ENCODE peak calls at places on chromosomes 2 and 18, in ten cellular contexts. D, U, I, J, W, G, A, T, Q and Z are unnamed samples.

GRCh38 chr2:240421396-240421795 is 14.1 kb upstream of the GPC1 start:
- DNase-seq in D (no peak), U (peak; percentile 4), I (no peak), J (no peak), W (peak; percentile 4), G (no peak), A (no peak), T (no peak), Q (no peak), Z (no peak)

GRCh38 chr2:128178650-128179460 is 87.9 kb downstream of the UGGT1 start:
- DNase-seq in D (peak; percentile 79), U (no peak), I (peak; percentile 27), J (peak; percentile 49), W (peak; percentile 61), G (peak; percentile 89), A (peak; percentile 54), T (peak; percentile 59), Q (no peak), Z (peak; percentile 67)

GRCh38 chr18:25605322-25605721 is 253.4 kb upstream of the ZNF521 start:
- DNase-seq in D (no peak), U (no peak), I (no peak), J (no peak), W (no peak), G (no peak), A (no peak), T (no peak), Q (no peak), Z (no peak)

GRCh38 chr18:2538844-2539243 is 32.5 kb downstream of the METTL4 start:
- DNase-seq in D (no peak), U (no peak), I (no peak), J (no peak), W (no peak), G (no peak), A (no peak), T (no peak), Q (no peak), Z (no peak)

GRCh38 chr2:120231564-120231973 is 8.4 kb upstream of the TMEM185B start:
- DNase-seq in D (no peak), U (no peak), I (no peak), J (no peak), W (no peak), G (no peak), A (no peak), T (no peak), Q (no peak), Z (no peak)

GRCh38 chr2:100893753-100894530 is 74.0 kb downstream of the NPAS2 start:
- DNase-seq in D (no peak), U (no peak), I (no peak), J (peak; percentile 82), W (no peak), G (no peak), A (peak; percentile 90), T (no peak), Q (peak; percentile 70), Z (no peak)

GRCh38 chr2:128412181-128412871 is 93.7 kb upstream of the HS6ST1 start:
- DNase-seq in D (peak; percentile 34), U (no peak), I (peak; percentile 8), J (no peak), W (peak; percentile 6), G (no peak), A (no peak), T (no peak), Q (no peak), Z (no peak)

GRCh38 chr2:46847185-46847710 is 68.4 kb downstream of the MCFD2 start:
- DNase-seq in D (peak; percentile 95), U (peak; percentile 89), I (peak; percentile 98), J (no peak), W (peak; percentile 99), G (peak; percentile 96), A (peak; percentile 70), T (peak; percentile 94), Q (no peak), Z (peak; percentile 87)

DNA sequence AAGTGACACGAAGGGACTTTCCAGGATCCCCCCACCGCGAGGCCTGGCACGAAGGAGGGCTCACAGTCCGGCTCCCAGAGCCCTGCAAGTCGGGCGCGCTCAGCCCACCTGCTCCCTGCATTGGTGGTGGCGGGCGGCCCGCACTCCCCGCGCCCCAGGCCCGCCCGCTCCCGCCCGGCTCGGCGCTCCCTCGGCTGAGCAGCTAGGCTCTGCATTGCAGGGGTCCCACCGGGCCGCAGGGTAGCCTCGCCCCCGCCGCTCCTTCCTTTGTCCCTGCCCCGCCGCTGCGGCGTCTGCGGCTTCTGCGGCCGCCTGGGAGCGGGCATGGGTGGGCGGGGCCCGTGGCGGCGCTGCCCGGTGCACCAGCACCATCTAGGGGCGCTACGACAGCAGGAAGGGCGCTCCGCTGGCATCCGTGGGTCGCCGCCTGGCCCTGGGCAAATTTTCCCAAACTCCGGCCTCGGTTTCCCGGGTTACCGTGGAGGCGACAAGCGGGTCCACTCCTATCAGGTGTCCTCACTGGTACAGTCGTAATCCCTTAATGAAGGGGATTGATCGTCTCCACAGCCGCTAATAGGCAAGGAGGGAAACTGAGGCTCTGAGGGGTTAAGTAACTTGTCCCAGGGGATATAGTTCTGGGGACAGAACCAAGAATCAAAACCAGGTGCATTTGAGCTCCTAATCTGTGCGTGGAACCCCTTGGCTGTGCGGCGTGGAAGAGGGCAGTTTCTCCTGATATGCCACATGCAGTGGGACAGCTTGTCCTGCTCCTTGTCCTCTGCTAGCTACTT is 157.4 kb downstream of the CYRIA start:
- DNase-seq in D (peak; percentile 48), U (no peak), I (no peak), J (peak; percentile 39), W (peak; percentile 60), G (no peak), A (no peak), T (peak; percentile 57), Q (no peak), Z (no peak)
- H3K4me3 ChIP-seq in D (peak overlapping the region; percentile 42), U (no peak overlapping the region), I (no peak overlapping the region), J (no peak overlapping the region), W (no peak overlapping the region), G (no peak overlapping the region), A (peak overlapping the region; percentile 12), T (peak overlapping the region; percentile 46), Q (peak overlapping the region; percentile 21), Z (no peak overlapping the region)

DNA sequence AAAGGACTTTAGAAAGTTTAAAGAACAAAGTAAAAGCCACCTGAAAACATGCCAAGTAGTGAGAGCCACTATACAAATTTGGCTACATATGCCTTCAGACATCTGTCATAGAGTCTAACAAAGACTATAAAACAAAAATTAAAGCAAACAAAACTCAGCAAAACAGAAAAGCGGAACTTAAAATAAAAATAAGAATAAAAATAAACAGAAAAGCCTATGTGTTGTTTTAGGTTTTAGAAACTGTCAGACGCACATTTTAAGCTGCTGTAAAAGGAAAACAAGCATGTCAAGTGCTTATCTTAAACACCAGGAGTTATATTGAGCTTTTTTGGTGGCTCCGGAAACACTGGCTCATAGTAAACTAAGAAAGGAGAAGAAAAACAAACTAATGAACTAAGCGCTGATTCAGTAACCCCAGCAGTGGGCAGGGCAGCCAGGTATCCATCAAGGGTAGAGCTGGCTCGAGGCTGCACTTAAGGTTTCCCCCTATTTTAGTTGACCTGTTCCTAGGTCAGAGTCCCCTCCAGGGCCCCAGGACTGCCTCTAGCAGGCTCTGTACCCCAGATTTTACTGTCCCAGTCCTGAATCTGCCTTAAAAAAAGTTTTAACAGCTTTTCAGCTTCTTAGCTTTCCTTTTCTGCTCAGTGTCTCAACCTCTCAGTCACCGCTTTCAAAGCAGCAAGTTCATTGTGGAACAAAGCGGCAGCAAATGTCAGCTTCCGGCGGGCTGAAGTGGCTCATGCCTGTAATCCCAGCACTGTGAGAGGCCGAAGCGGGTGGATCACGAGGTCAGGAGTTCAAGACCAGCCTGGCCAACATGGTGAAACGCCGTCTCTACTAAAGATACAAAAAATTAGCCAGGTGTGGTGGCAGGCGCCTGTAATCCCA is 15.3 kb upstream of the RMC1 start:
- DNase-seq in D (peak; percentile 69), U (no peak), I (no peak), J (peak; percentile 73), W (no peak), G (peak; percentile 33), A (no peak), T (peak; percentile 70), Q (no peak), Z (no peak)
- H3K27ac ChIP-seq in D (peak overlapping the region; percentile 34), U (peak overlapping the region; percentile 53), I (peak overlapping the region; percentile 76), J (peak overlapping the region; percentile 77), W (peak overlapping the region; percentile 42), G (no peak overlapping the region), A (no peak overlapping the region), T (peak overlapping the region; percentile 72), Q (peak overlapping the region; percentile 20), Z (no peak overlapping the region)

DNA sequence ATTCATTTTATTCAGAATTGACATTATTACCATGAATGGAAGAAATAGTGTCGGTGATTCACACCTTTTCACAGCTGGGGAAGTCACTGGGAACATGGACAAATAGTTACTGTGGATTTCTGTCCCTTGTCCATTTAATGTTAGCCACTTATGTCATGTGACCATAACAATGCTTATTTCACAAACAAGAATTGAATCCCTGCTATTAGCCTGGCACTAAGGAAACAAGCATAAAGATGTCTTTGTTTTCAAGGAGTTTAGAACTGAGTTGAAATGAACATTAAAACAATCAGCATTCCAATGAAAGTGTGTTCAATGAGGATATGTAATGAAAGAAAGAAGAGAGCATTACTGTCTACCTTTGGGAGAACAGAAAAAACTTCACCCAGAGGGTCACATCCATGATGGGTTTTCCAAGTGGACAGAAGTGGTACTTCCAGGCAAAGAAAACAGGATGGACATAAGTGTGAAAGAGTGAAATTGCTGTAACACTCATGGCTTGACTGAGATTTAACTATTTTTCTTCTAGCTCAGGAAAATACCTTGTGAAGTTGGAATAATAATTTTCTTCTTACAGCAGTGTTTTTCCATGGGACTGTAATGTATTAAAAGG is 324.5 kb upstream of the UBE2E3 start:
- DNase-seq in D (no peak), U (no peak), I (no peak), J (no peak), W (no peak), G (no peak), A (no peak), T (no peak), Q (no peak), Z (no peak)
- TF ChIP-seq CTCF in D (no peak), U (no peak), I (no peak), J (no peak), W (no peak), G (peak; percentile 5), A (peak; percentile 48), T (no peak), Q (no peak), Z (peak; percentile 18)

GRCh38 chr18:50196261-50196660 is 1.3 kb upstream of the MYO5B start:
- DNase-seq in D (no peak), U (no peak), I (no peak), J (no peak), W (no peak), G (no peak), A (no peak), T (no peak), Q (no peak), Z (no peak)

GRCh38 chr18:50192903-50193795 is 1.8 kb downstream of the MYO5B start:
- DNase-seq in D (no peak), U (no peak), I (no peak), J (no peak), W (peak; percentile 32), G (no peak), A (no peak), T (peak; percentile 56), Q (no peak), Z (no peak)

GRCh38 chr18:50195689-50196088 is 742 bp upstream of the MYO5B start:
- DNase-seq in D (no peak), U (no peak), I (no peak), J (no peak), W (no peak), G (no peak), A (no peak), T (no peak), Q (no peak), Z (no peak)

GRCh38 chr18:50194623-50195532 is at the start of gene MYO5B:
- DNase-seq in D (peak; percentile 90), U (no peak), I (no peak), J (peak; percentile 63), W (peak; percentile 90), G (no peak), A (no peak), T (peak; percentile 90), Q (no peak), Z (no peak)

DNA sequence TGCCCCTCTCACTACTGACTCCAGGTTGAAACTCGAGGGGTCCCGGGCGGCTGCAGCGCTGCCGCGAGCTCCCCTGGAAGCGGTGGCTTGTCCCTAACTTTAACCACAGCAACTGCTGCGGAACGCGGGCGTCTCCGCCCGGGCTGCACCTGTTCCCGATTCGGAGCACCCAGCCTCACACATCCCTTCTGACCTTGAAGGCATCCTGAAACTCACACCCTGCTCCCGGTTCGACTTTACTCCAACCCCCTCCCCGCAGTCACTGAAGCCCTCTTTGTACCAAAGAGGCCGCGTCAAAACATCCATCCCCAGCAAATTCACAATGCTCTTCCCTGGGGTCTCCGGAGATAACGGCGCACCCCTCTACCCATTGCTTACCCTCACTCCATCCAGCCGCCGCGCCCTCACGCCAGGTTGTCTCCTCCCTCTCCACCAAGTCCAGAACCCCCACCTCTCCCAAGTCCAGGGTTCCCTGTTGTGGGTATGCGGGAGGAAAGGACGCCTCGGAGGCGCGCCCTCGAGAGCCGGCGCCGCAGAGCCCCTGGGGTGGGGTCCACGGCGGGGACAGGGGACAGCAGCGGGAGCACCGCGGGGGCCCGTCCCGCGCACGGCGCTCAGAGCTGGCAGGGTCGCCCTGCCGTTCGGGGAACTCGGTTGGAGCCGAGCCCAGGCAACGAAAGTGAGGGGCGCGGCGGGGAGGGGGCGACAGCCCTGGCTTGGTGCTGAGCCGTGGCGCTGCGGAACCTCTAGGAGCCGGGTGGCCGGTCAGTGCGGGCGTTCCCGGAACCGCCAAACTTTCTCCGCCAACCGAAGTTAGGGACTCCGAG is 938 bp downstream of the MYO5B start:
- DNase-seq in D (no peak), U (no peak), I (no peak), J (no peak), W (peak; percentile 34), G (no peak), A (no peak), T (no peak), Q (no peak), Z (no peak)
- H3K4me3 ChIP-seq in D (peak overlapping the region; percentile 96), U (peak overlapping the region; percentile 42), I (no peak overlapping the region), J (no peak overlapping the region), W (peak overlapping the region; percentile 65), G (no peak overlapping the region), A (no peak overlapping the region), T (peak overlapping the region; percentile 58), Q (peak overlapping the region; percentile 26), Z (no peak overlapping the region)